ENCODE peak calls at places on chromosomes 4 and X, in five cellular contexts. F is effector memory CD4-positive, alpha-beta T cell; O is CD8-positive, alpha-beta T cell; S is tibial nerve; Z is ovary. K is an unnamed sample. For H3K36me3, the result is how much of the 10 kb centered on the place peaks cover.

GRCh38 chrX:37504991-37505390 is 66.5 kb upstream of the LANCL3 start:
- DNase-seq in O (no peak), F (no peak), S (no peak), Z (no peak), K (no peak)

GRCh38 chrX:153874366-153875125 is 11.4 kb downstream of the L1CAM start:
- DNase-seq in F (no peak), O (no peak), Z (no peak), S (no peak), K (no peak)

GRCh38 chr4:144646523-144647094 is 653 bp downstream of the HHIP start:
- DNase-seq in Z (peak), O (no peak), S (no peak), F (no peak), K (no peak)

GRCh38 chr4:27278615-27279014 is 418.0 kb downstream of the STIM2 start:
- DNase-seq in F (no peak), O (no peak), Z (no peak), S (no peak), K (no peak)

GRCh38 chr4:51855751-51856150 is 12.8 kb downstream of the DCUN1D4 start:
- DNase-seq in F (no peak), Z (no peak), S (no peak), O (no peak), K (no peak)

GRCh38 chrX:126165401-126165720 is 728 bp downstream of the DCAF12L2 start:
- DNase-seq in F (no peak), S (no peak), O (no peak), Z (no peak), K (no peak)

GRCh38 chrX:68918202-68918601 is 89.4 kb downstream of the EFNB1 start:
- DNase-seq in O (no peak), F (no peak), S (no peak), Z (no peak), K (no peak)

GRCh38 chr4:33850503-33850902 is 2393.8 kb downstream of the ARAP2 start:
- DNase-seq in Z (no peak), S (no peak), F (no peak), O (no peak), K (no peak)

GRCh38 chrX:109487640-109488039 is 5.8 kb upstream of the GUCY2F start:
- DNase-seq in O (no peak), Z (no peak), F (no peak), S (no peak), K (no peak)

GRCh38 chrX:110374544-110374943 is 15.9 kb downstream of the RTL9 start:
- DNase-seq in S (no peak), Z (no peak), O (no peak), F (no peak), K (no peak)

GRCh38 chr4:108624263-108625056 is 4.1 kb downstream of the RPL34 start:
- DNase-seq in S (no peak), Z (no peak), F (no peak), O (no peak), K (no peak)
- H3K36me3 ChIP-seq in S (under half), Z (under half), F (half or more), O (under half), K (half or more)

GRCh38 chr4:78226279-78226678 is 169.2 kb downstream of the FRAS1 start:
- DNase-seq in O (no peak), S (no peak), Z (no peak), F (no peak), K (no peak)
- H3K4me3 ChIP-seq in O (no peak), S (no peak), Z (no peak), F (no peak), K (no peak)

GRCh38 chr4:108130955-108131354 is 37.8 kb downstream of the LEF1 start:
- DNase-seq in O (no peak), F (no peak), S (no peak), Z (no peak), K (no peak)

GRCh38 chr4:108129226-108129625 is 39.5 kb downstream of the LEF1 start:
- DNase-seq in Z (no peak), F (no peak), O (no peak), S (no peak), K (no peak)

GRCh38 chr4:108126806-108127205 is 41.9 kb downstream of the LEF1 start:
- DNase-seq in S (no peak), O (no peak), F (no peak), Z (no peak), K (no peak)
- H3K36me3 ChIP-seq in S (under half), O (under half), F (under half), Z (under half), K (under half)

DNA sequence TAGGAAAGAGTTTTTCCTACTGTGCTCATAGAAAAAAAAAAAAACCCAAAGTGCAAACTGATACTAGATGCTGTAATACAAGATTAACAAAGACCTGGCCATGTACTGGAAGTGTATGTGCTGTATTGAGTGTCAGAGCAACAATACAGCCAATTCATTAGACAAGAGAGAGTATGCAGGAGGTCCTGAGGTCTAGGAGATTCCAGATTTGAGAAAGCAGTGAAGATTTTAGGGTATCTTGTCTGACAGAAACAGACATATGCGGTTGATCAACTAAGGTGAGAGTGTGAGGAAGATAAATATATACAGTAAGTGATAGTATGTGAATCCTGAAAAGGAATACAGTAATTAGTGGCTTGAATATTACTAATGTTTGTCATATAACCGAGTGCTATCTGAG is 3.0 kb downstream of the GPR174 start:
- DNase-seq in Z (no peak), O (no peak), F (no peak), S (no peak), K (no peak)
- H3K4me3 ChIP-seq in Z (no peak), O (peak), F (peak), S (no peak), K (peak)

DNA sequence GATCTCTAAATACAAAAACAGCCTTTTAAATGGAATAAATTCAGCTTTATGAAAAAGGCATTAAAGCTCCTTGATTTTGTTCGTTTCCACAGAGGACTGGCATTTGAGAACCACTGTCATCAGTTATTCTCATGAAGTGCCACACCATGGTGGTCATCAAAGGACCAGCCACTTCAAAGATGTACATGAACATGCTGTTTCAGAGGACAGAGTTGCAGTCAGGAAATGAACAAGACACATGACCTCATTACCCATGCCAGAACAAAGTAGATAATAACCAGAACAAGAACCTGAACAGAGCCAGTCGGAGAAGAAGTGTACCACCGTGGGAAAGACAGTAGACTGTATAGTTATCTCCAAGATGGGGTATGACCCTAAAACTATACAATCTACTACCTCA is 122.7 kb upstream of the HSD17B10 start:
- DNase-seq in O (no peak), Z (no peak), S (no peak), F (no peak), K (no peak)
- H3K36me3 ChIP-seq in O (half or more), Z (under half), S (under half), F (half or more), K (half or more)

K was measured in CD4-positive, alpha-beta memory T cell.